ENCODE peak calls at places on chromosome 12, in five cellular contexts. S is AG04450, A is lower lobe of right lung, O is endodermal cell, F is colonic mucosa. Y is an unnamed sample.

GRCh38 chr12:53056296-53056695 is 6.4 kb downstream of the TNS2 start:
- DNase-seq in S (no peak), A (peak; percentile 31), O (no peak), F (no peak), Y (no peak)

GRCh38 chr12:6383572-6384498 is at the start of gene LTBR:
- DNase-seq in S (peak; percentile 76), A (peak; percentile 98), O (peak; percentile 92), F (peak; percentile 96), Y (peak; percentile 97)

GRCh38 chr12:114933428-114934160 is 249.6 kb upstream of the TBX3 start:
- DNase-seq in S (peak; percentile 67), A (no peak), O (peak; percentile 44), F (no peak), Y (no peak)

GRCh38 chr12:111469406-111469805 is 63.7 kb downstream of the SH2B3 start:
- DNase-seq in S (no peak), A (no peak), O (no peak), F (no peak), Y (no peak)

GRCh38 chr12:95096852-95097251 is 23.4 kb upstream of the NR2C1 start:
- DNase-seq in S (no peak), A (no peak), O (no peak), F (peak; percentile 28), Y (peak; percentile 55)

GRCh38 chr12:121015825-121016766 is at the start of gene C12orf43:
- DNase-seq in S (peak; percentile 69), A (peak; percentile 92), O (peak; percentile 99), F (peak; percentile 96), Y (peak; percentile 92)

GRCh38 chr12:123506059-123506842 is 27.3 kb downstream of the RILPL1 start:
- DNase-seq in S (no peak), A (no peak), O (no peak), F (no peak), Y (no peak)

GRCh38 chr12:122356192-122356635 is 66.3 kb downstream of the CLIP1 start:
- DNase-seq in S (peak; percentile 37), A (no peak), O (peak; percentile 85), F (peak; percentile 53), Y (peak; percentile 50)

GRCh38 chr12:124500232-124501079 is 67.0 kb downstream of the NCOR2 start:
- DNase-seq in S (no peak), A (peak; percentile 65), O (peak; percentile 94), F (no peak), Y (no peak)

GRCh38 chr12:30847259-30847658 is 79.3 kb upstream of the TSPAN11 start:
- DNase-seq in S (peak; percentile 8), A (no peak), O (peak; percentile 51), F (peak; percentile 36), Y (no peak)

GRCh38 chr12:95790912-95791849 is 617 bp upstream of the NTN4 start:
- DNase-seq in S (no peak), A (peak; percentile 59), O (peak; percentile 86), F (peak; percentile 38), Y (no peak)

GRCh38 chr12:27343255-27344000 is 10.8 kb downstream of the BMAL2 start:
- DNase-seq in S (peak; percentile 85), A (no peak), O (no peak), F (no peak), Y (no peak)

GRCh38 chr12:125436686-125437085 is 371.5 kb downstream of the AACS start:
- DNase-seq in S (no peak), A (no peak), O (no peak), F (no peak), Y (no peak)

GRCh38 chr12:91984571-91984970 is 161.1 kb downstream of the BTG1 start:
- DNase-seq in S (peak; percentile 46), A (no peak), O (no peak), F (no peak), Y (no peak)

GRCh38 chr12:15276088-15276698 is 46.1 kb upstream of the PTPRO start:
- DNase-seq in S (no peak), A (no peak), O (peak; percentile 81), F (peak; percentile 38), Y (no peak)

GRCh38 chr12:29226621-29227020 is 77.5 kb downstream of the FAR2 start:
- DNase-seq in S (no peak), A (no peak), O (no peak), F (no peak), Y (no peak)

GRCh38 chr12:55681142-55682077 is 26.3 kb downstream of the ITGA7 start:
- DNase-seq in S (no peak), A (peak; percentile 73), O (peak; percentile 99), F (peak; percentile 90), Y (peak; percentile 71)

GRCh38 chr12:123853401-123854070 is 91.4 kb downstream of the DNAH10 start:
- DNase-seq in S (no peak), A (no peak), O (peak; percentile 30), F (peak; percentile 40), Y (no peak)

GRCh38 chr12:26032290-26032689 is 73.8 kb downstream of the RASSF8 start:
- DNase-seq in S (no peak), A (no peak), O (no peak), F (no peak), Y (no peak)

GRCh38 chr12:21941522-21942376 is 523 bp upstream of the ABCC9 start:
- DNase-seq in S (no peak), A (peak; percentile 65), O (peak; percentile 89), F (peak; percentile 41), Y (no peak)

GRCh38 chr12:20125259-20125919 is 242.9 kb upstream of the PDE3A start:
- DNase-seq in S (no peak), A (no peak), O (no peak), F (no peak), Y (no peak)

GRCh38 chr12:1716911-1717310 is 26.0 kb downstream of the ADIPOR2 start:
- DNase-seq in S (no peak), A (no peak), O (no peak), F (no peak), Y (no peak)

GRCh38 chr12:11622774-11623375 is 26.6 kb upstream of the ETV6 start:
- DNase-seq in S (no peak), A (no peak), O (peak; percentile 63), F (no peak), Y (no peak)

GRCh38 chr12:59652098-59652497 is 56.3 kb downstream of the SLC16A7 start:
- DNase-seq in S (no peak), A (no peak), O (no peak), F (no peak), Y (no peak)

GRCh38 chr12:47729233-47729632 is 3.9 kb upstream of the ENDOU start:
- DNase-seq in S (no peak), A (no peak), O (no peak), F (no peak), Y (no peak)

GRCh38 chr12:69703146-69703642 is 4.1 kb upstream of the BEST3 start:
- DNase-seq in S (no peak), A (no peak), O (no peak), F (no peak), Y (no peak)

DNA sequence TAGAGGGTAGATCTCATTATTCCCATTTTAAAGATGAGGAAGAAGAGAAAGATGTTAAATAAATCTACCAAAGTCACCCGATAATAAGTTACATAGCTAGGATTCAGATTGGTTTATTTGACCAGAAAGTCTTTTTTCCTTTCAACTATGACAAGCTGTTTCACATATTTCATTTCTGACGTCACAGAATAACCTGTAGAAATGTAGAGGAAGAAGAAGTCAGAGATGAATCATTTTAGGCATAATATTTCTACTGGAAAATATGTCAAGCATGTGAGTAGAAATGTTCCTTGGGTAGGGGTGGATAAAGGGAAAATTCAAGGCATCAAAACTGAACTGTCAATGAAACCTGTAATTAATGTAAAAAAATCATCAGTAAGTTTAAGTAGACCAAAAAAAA is 107.0 kb downstream of the MGST1 start:
- DNase-seq in S (no peak), A (no peak), O (no peak), F (no peak), Y (no peak)
- H3K27ac ChIP-seq in S (no peak overlapping the region), A (no peak overlapping the region), O (no peak overlapping the region), F (no peak overlapping the region), Y (no peak overlapping the region)

DNA sequence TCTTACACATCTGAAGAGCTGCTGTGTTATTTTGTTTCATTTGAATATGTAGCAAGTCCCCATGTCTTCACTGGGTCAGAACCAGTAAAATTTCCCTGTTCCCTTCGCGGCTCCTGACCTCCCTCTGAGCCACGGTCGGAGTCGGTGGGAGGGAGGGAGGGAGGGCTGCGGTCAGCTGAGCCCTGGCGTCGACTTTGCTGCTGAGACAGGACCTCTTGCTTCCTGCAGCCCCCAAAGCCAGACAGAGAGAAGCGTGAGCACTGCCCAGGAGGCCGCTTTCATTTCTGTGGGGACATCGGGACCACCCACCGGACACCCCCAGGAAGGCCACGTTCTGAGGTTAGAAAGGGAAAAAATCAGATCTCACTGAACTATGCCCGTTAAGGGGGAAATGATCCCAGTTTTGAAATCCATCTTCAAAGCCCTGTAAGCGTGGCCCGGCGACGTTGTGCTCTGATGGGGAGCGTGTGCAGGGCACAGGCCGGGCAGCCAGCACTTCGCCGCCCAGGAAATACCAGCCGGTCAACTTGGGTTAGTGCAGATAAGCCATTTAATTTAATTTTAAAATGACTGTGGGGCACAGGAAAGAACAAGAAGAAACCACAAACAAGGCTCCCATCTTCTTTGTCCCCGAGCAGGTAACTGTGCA is 42.1 kb downstream of the NOC4L start:
- DNase-seq in S (no peak), A (no peak), O (no peak), F (no peak), Y (no peak)
- H3K4me3 ChIP-seq in S (no peak overlapping the region), A (peak overlapping the region; percentile 37), O (no peak overlapping the region), F (no peak overlapping the region), Y (peak overlapping the region; percentile 17)

GRCh38 chr12:82746668-82747067 is 60.0 kb downstream of the TMTC2 start:
- DNase-seq in S (no peak), A (no peak), O (no peak), F (no peak), Y (no peak)

GRCh38 chr12:82745807-82746206 is 59.1 kb downstream of the TMTC2 start:
- DNase-seq in S (no peak), A (no peak), O (no peak), F (no peak), Y (no peak)

GRCh38 chr12:82740129-82741000 is 53.7 kb downstream of the TMTC2 start:
- DNase-seq in S (no peak), A (no peak), O (peak; percentile 77), F (no peak), Y (no peak)

DNA sequence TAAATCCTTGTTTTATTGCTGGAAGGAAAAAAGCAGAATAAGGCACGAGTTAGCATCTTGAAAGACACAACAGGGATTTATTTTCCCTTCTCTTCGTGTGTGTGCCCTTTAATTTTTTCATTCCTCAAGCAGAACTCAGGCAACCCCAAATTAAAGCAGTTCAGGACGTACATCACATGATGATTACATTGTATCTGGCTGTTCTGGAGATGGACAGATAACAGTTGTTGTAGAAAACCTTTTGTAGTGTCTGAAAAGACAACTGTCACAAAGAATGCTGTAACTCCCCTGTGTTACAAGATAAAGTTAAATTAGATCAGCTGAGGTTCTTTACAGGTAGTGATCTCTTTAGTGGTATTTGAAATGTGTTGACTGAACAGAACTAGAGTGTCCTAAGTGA is 58.4 kb downstream of the TMTC2 start:
- DNase-seq in S (no peak), A (no peak), O (no peak), F (no peak), Y (no peak)
- H3K27ac ChIP-seq in S (no peak overlapping the region), A (no peak overlapping the region), O (no peak overlapping the region), F (no peak overlapping the region), Y (no peak overlapping the region)

GRCh38 chr12:104055686-104056388 is 5.8 kb upstream of the GLT8D2 start:
- DNase-seq in S (no peak), A (peak; percentile 85), O (no peak), F (peak; percentile 46), Y (peak; percentile 83)

GRCh38 chr12:104057771-104058197 is 6.5 kb upstream of the HCFC2 start:
- DNase-seq in S (no peak), A (no peak), O (peak; percentile 75), F (no peak), Y (no peak)

GRCh38 chr12:104054681-104055346 is 4.8 kb upstream of the GLT8D2 start:
- DNase-seq in S (no peak), A (no peak), O (peak; percentile 76), F (no peak), Y (no peak)

GRCh38 chr12:104058796-104059195 is 5.5 kb upstream of the HCFC2 start:
- DNase-seq in S (no peak), A (no peak), O (no peak), F (no peak), Y (no peak)

GRCh38 chr12:104056419-104056972 is 6.5 kb upstream of the GLT8D2 start:
- DNase-seq in S (no peak), A (no peak), O (no peak), F (no peak), Y (no peak)
- H3K4me3 ChIP-seq in S (no peak overlapping the region), A (no peak overlapping the region), O (no peak overlapping the region), F (no peak overlapping the region), Y (no peak overlapping the region)

Y was measured in stomach.